ENCODE peak calls at places on chromosomes 5 and 9, in nine cellular contexts. E is HCT116, T is NT2/D1, Q is IMR-90, H is astrocyte, O is HepG2, N is MM.1S, Y is mesendoderm, U is kidney. D is an unnamed sample.

GRCh38 chr5:173625686-173626500 is 9.4 kb upstream of the BOD1 start:
- DNase-seq in E (no peak), T (no peak), Q (no peak), H (no peak), O (no peak), N (peak; percentile 26), Y (no peak), U (peak; percentile 33), D (no peak)

GRCh38 chr5:76025069-76025468 is 58.1 kb upstream of the SV2C start:
- DNase-seq in E (no peak), T (no peak), Q (no peak), H (no peak), O (no peak), N (no peak), Y (no peak), U (no peak), D (no peak)

GRCh38 chr9:98805506-98806272 is 1.8 kb upstream of the GALNT12 start:
- DNase-seq in E (no peak), T (no peak), Q (peak; percentile 86), H (peak; percentile 70), O (no peak), N (no peak), Y (no peak), U (no peak), D (no peak)

GRCh38 chr5:4128994-4129393 is 533.4 kb downstream of the IRX1 start:
- DNase-seq in E (no peak), T (no peak), Q (no peak), H (no peak), O (no peak), N (no peak), Y (no peak), U (no peak), D (no peak)

GRCh38 chr9:107363511-107364182 is 80.6 kb downstream of the RAD23B start:
- DNase-seq in E (no peak), T (no peak), Q (no peak), H (no peak), O (no peak), N (no peak), Y (peak; percentile 36), U (no peak), D (peak; percentile 59)

GRCh38 chr9:116809656-116810055 is 122.6 kb downstream of the TRIM32 start:
- DNase-seq in E (no peak), T (no peak), Q (no peak), H (no peak), O (no peak), N (no peak), Y (no peak), U (no peak), D (no peak)

GRCh38 chr5:62412549-62413329 is at the start of gene IPO11:
- DNase-seq in E (peak; percentile 97), T (peak; percentile 94), Q (peak; percentile 99), H (peak; percentile 93), O (peak; percentile 98), N (peak; percentile 99), Y (peak; percentile 100), U (peak; percentile 99), D (peak; percentile 100)

GRCh38 chr5:178625679-178626483 is 969 bp downstream of the CLK4 start:
- DNase-seq in E (no peak), T (peak; percentile 2), Q (no peak), H (peak; percentile 46), O (no peak), N (peak; percentile 27), Y (no peak), U (no peak), D (no peak)

GRCh38 chr9:87890866-87891265 is 8.2 kb downstream of the SPATA31E1 start:
- DNase-seq in E (no peak), T (no peak), Q (no peak), H (no peak), O (no peak), N (no peak), Y (no peak), U (peak; percentile 26), D (no peak)

GRCh38 chr9:124342946-124343485 is 72.2 kb downstream of the PSMB7 start:
- DNase-seq in E (no peak), T (no peak), Q (peak; percentile 94), H (peak; percentile 86), O (no peak), N (no peak), Y (peak; percentile 51), U (peak; percentile 89), D (peak; percentile 75)

GRCh38 chr9:38380872-38381534 is 11.5 kb upstream of the ALDH1B1 start:
- DNase-seq in E (no peak), T (peak; percentile 75), Q (no peak), H (peak; percentile 7), O (peak; percentile 98), N (no peak), Y (peak; percentile 93), U (no peak), D (peak; percentile 68)

GRCh38 chr5:133613743-133614142 is 1.4 kb upstream of the FSTL4 start:
- DNase-seq in E (no peak), T (no peak), Q (no peak), H (no peak), O (no peak), N (no peak), Y (no peak), U (no peak), D (no peak)

GRCh38 chr5:85614482-85614881 is 1003.3 kb upstream of the COX7C start:
- DNase-seq in E (no peak), T (no peak), Q (no peak), H (no peak), O (no peak), N (no peak), Y (no peak), U (no peak), D (no peak)

GRCh38 chr5:143355710-143356109 is 47.8 kb downstream of the NR3C1 start:
- DNase-seq in E (peak; percentile 84), T (peak; percentile 8), Q (peak; percentile 96), H (peak; percentile 90), O (peak; percentile 76), N (no peak), Y (no peak), U (peak; percentile 77), D (no peak)

GRCh38 chr5:7759951-7760580 is 90.9 kb downstream of the CFAP90 start:
- DNase-seq in E (no peak), T (no peak), Q (no peak), H (no peak), O (no peak), N (no peak), Y (no peak), U (no peak), D (no peak)

GRCh38 chr9:95366731-95367325 is 49.3 kb upstream of the FANCC start:
- DNase-seq in E (no peak), T (peak; percentile 51), Q (no peak), H (peak; percentile 47), O (no peak), N (no peak), Y (peak; percentile 80), U (no peak), D (peak; percentile 36)

GRCh38 chr5:149935431-149935901 is 9.1 kb downstream of the PDE6A start:
- DNase-seq in E (no peak), T (no peak), Q (no peak), H (no peak), O (peak; percentile 27), N (no peak), Y (no peak), U (no peak), D (no peak)

GRCh38 chr5:149931992-149932436 is 12.6 kb downstream of the PDE6A start:
- DNase-seq in E (no peak), T (no peak), Q (no peak), H (no peak), O (no peak), N (no peak), Y (no peak), U (no peak), D (no peak)

GRCh38 chr5:149932445-149933350 is 11.9 kb downstream of the PDE6A start:
- DNase-seq in E (no peak), T (no peak), Q (no peak), H (no peak), O (peak; percentile 13), N (no peak), Y (peak; percentile 38), U (no peak), D (peak; percentile 47)

GRCh38 chr5:149930060-149930753 is 14.4 kb downstream of the PDE6A start:
- DNase-seq in E (no peak), T (no peak), Q (no peak), H (no peak), O (no peak), N (no peak), Y (no peak), U (no peak), D (no peak)

DNA sequence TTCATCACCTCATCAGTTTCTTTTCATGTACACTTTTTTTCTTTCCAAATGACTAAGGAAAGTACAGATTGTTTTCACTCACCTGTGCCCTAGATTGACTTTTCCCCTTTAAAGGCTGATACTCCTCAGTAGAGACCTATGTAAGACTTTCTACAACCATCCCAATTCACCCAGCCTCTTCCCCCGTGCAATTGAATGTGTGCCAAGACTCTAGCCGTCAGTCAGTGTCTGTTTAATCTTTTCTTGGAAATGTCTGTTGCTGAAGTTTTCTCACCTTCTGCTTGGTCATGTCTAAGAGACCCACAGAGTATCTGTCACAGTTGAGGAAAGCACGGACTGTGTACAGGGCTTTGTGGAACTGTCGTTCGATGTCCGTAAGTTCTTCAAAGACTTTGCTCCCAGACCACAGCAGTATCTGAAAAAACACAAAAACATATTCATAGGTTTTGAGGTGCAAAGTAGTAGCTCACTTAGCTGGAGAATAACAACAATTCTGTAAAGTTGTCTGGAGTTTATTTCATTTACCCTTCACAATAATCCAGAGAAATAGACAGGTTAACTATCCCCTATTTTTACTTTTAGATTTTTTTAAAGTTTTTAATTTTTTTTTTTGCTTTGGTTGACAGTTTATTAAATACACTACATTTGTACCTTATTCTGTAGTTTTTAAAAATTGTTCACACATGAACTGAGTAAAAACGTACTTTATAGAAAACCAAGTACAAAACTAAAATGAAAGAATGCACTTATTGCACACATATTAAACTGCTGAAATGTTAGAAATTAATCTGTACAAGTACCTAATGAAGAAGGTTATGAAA is 13.6 kb downstream of the PDE6A start:
- DNase-seq in E (no peak), T (no peak), Q (no peak), H (no peak), O (no peak), N (no peak), Y (no peak), U (no peak), D (no peak)
- H3K4me3 ChIP-seq in E (no peak overlapping the region), T (no peak overlapping the region), Q (no peak overlapping the region), H (no peak overlapping the region), O (no peak overlapping the region), N (no peak overlapping the region), Y (no peak overlapping the region), U (peak overlapping the region; percentile 39), D (no peak overlapping the region)

GRCh38 chr5:153441997-153442396 is 48.5 kb upstream of the GRIA1 start:
- DNase-seq in E (no peak), T (no peak), Q (no peak), H (no peak), O (no peak), N (no peak), Y (no peak), U (no peak), D (no peak)
- H3K9ac ChIP-seq in E (no peak overlapping the region), T (no peak overlapping the region), Q (no peak overlapping the region), H (no peak overlapping the region), O (no peak overlapping the region), N (no peak overlapping the region), Y (no peak overlapping the region), U (no peak overlapping the region), D (no peak overlapping the region)

GRCh38 chr5:9468070-9468388 is 77.8 kb downstream of the SEMA5A start:
- DNase-seq in E (no peak), T (no peak), Q (peak; percentile 94), H (peak; percentile 95), O (no peak), N (no peak), Y (peak; percentile 50), U (no peak), D (no peak)
- H3K4me3 ChIP-seq in E (no peak overlapping the region), T (no peak overlapping the region), Q (no peak overlapping the region), H (peak overlapping the region; percentile 29), O (no peak overlapping the region), N (no peak overlapping the region), Y (no peak overlapping the region), U (no peak overlapping the region), D (no peak overlapping the region)

GRCh38 chr5:111224561-111224989 is 391 bp downstream of the CAMK4 start:
- DNase-seq in E (no peak), T (no peak), Q (peak; percentile 7), H (no peak), O (no peak), N (no peak), Y (no peak), U (peak; percentile 56), D (no peak)
- H3K9ac ChIP-seq in E (peak overlapping the region; percentile 43), T (peak overlapping the region; percentile 90), Q (peak overlapping the region; percentile 62), H (peak overlapping the region; percentile 80), O (no peak overlapping the region), N (peak overlapping the region; percentile 34), Y (peak overlapping the region; percentile 46), U (no peak overlapping the region), D (no peak overlapping the region)

D was measured in neural progenitor cell.